ENCODE peak calls at places on chromosomes 3 and 15, in six cellular contexts. X is anterior cingulate cortex, R is A549, A is EH, B is lower leg skin, E is NCI-H774. O is an unnamed sample.

GRCh38 chr15:36362508-36362907 is 216.9 kb upstream of the CDIN1 start:
- DNase-seq in X (no peak), R (no peak), A (peak; percentile 79), B (no peak), E (no peak), O (no peak)

GRCh38 chr3:13133471-13133981 is 60.3 kb upstream of the IQSEC1 start:
- DNase-seq in X (no peak), R (no peak), A (no peak), B (no peak), E (no peak), O (no peak)

GRCh38 chr3:71102111-71103039 is 481.2 kb downstream of the FOXP1 start:
- DNase-seq in X (no peak), R (peak; percentile 71), A (peak; percentile 97), B (no peak), E (peak; percentile 6), O (peak; percentile 24)

GRCh38 chr15:32730677-32731654 is 13.2 kb downstream of the GREM1 start:
- DNase-seq in X (no peak), R (no peak), A (peak; percentile 68), B (no peak), E (peak; percentile 81), O (peak; percentile 46)

GRCh38 chr3:181327349-181327748 is 337.8 kb upstream of the DNAJC19 start:
- DNase-seq in X (no peak), R (no peak), A (no peak), B (no peak), E (no peak), O (no peak)

GRCh38 chr3:129313415-129313982 is 34.8 kb downstream of the HMCES start:
- DNase-seq in X (no peak), R (no peak), A (no peak), B (no peak), E (no peak), O (no peak)

GRCh38 chr3:69690-70089 is 126.9 kb upstream of the CHL1 start:
- DNase-seq in X (no peak), R (no peak), A (no peak), B (no peak), E (no peak), O (no peak)

GRCh38 chr3:68468695-68469375 is 463.5 kb downstream of the TAFA4 start:
- DNase-seq in X (no peak), R (no peak), A (no peak), B (no peak), E (no peak), O (no peak)

GRCh38 chr3:57949779-57950618 is 58.2 kb upstream of the FLNB start:
- DNase-seq in X (no peak), R (peak; percentile 56), A (peak; percentile 50), B (no peak), E (no peak), O (no peak)

GRCh38 chr3:137410028-137410427 is 354.1 kb upstream of the SOX14 start:
- DNase-seq in X (no peak), R (no peak), A (no peak), B (no peak), E (no peak), O (no peak)

GRCh38 chr3:195196266-195196665 is 74.7 kb downstream of the XXYLT1 start:
- DNase-seq in X (no peak), R (no peak), A (peak; percentile 69), B (no peak), E (no peak), O (no peak)

GRCh38 chr3:64972793-64973192 is 285.0 kb upstream of the ADAMTS9 start:
- DNase-seq in X (no peak), R (no peak), A (peak; percentile 4), B (no peak), E (no peak), O (no peak)

GRCh38 chr3:134373278-134373941 is 837 bp downstream of the AMOTL2 start:
- DNase-seq in X (peak; percentile 76), R (peak; percentile 74), A (peak; percentile 94), B (peak; percentile 85), E (peak; percentile 44), O (peak; percentile 74)

GRCh38 chr3:185959609-185960517 is 22.0 kb upstream of the TRA2B start:
- DNase-seq in X (no peak), R (peak; percentile 82), A (peak; percentile 83), B (peak; percentile 45), E (no peak), O (no peak)

GRCh38 chr3:121942116-121942786 is 48.0 kb downstream of the SLC15A2 start:
- DNase-seq in X (no peak), R (no peak), A (no peak), B (no peak), E (no peak), O (no peak)

GRCh38 chr15:30990451-30991300 is 752 bp downstream of the MTMR10 start:
- DNase-seq in X (no peak), R (no peak), A (peak; percentile 33), B (no peak), E (no peak), O (no peak)

GRCh38 chr15:58731756-58732535 is 17.6 kb downstream of the ADAM10 start:
- DNase-seq in X (no peak), R (peak; percentile 28), A (peak; percentile 81), B (peak; percentile 51), E (no peak), O (no peak)

GRCh38 chr3:133888739-133889340 is 6.8 kb downstream of the RAB6B start:
- DNase-seq in X (no peak), R (no peak), A (no peak), B (no peak), E (no peak), O (peak; percentile 4)

GRCh38 chr3:170470063-170471006 is 51.7 kb downstream of the CLDN11 start:
- DNase-seq in X (peak; percentile 33), R (peak; percentile 21), A (peak; percentile 60), B (no peak), E (peak; percentile 68), O (no peak)

GRCh38 chr3:64187065-64187959 is 38.0 kb downstream of the PRICKLE2 start:
- DNase-seq in X (peak; percentile 32), R (peak; percentile 88), A (peak; percentile 99), B (peak; percentile 58), E (no peak), O (peak; percentile 51)

GRCh38 chr3:97871206-97871605 is 49.4 kb downstream of the CRYBG3 start:
- DNase-seq in X (no peak), R (no peak), A (peak; percentile 34), B (no peak), E (no peak), O (no peak)

GRCh38 chr3:186286114-186286513 is 75.9 kb downstream of the DGKG start:
- DNase-seq in X (no peak), R (no peak), A (peak; percentile 67), B (no peak), E (no peak), O (no peak)

GRCh38 chr3:192207239-192207638 is 520.1 kb downstream of the FGF12 start:
- DNase-seq in X (no peak), R (no peak), A (no peak), B (no peak), E (no peak), O (no peak)

GRCh38 chr15:66981746-66982145 is 83.7 kb upstream of the SMAD3 start:
- DNase-seq in X (no peak), R (no peak), A (no peak), B (no peak), E (no peak), O (peak; percentile 1)

GRCh38 chr3:194738254-194739093 is 52.8 kb downstream of the FAM43A start:
- DNase-seq in X (peak; percentile 92), R (no peak), A (peak; percentile 73), B (no peak), E (no peak), O (no peak)

GRCh38 chr3:27138005-27138404 is 231.2 kb downstream of the NEK10 start:
- DNase-seq in X (no peak), R (no peak), A (no peak), B (no peak), E (no peak), O (no peak)

GRCh38 chr15:98760975-98761374 is 112.6 kb downstream of the IGF1R start:
- DNase-seq in X (no peak), R (no peak), A (no peak), B (no peak), E (no peak), O (no peak)

GRCh38 chr3:16373270-16373785 is 108.3 kb downstream of the OXNAD1 start:
- DNase-seq in X (no peak), R (no peak), A (no peak), B (no peak), E (no peak), O (no peak)

GRCh38 chr15:28264166-28264565 is 57.8 kb downstream of the HERC2 start:
- DNase-seq in X (no peak), R (no peak), A (no peak), B (no peak), E (no peak), O (no peak)

GRCh38 chr3:182837855-182838454 is 44.7 kb downstream of the ATP11B start:
- DNase-seq in X (no peak), R (peak; percentile 9), A (peak; percentile 31), B (no peak), E (no peak), O (no peak)

GRCh38 chr3:192445768-192446644 is 281.3 kb downstream of the FGF12 start:
- DNase-seq in X (peak; percentile 58), R (no peak), A (peak; percentile 6), B (no peak), E (peak; percentile 75), O (no peak)

GRCh38 chr3:69370156-69370944 is 15.5 kb downstream of the FRMD4B start:
- DNase-seq in X (peak; percentile 32), R (no peak), A (peak; percentile 25), B (peak; percentile 81), E (no peak), O (no peak)

GRCh38 chr3:46456118-46456517 is 8.6 kb downstream of the LTF start:
- DNase-seq in X (no peak), R (no peak), A (no peak), B (no peak), E (no peak), O (no peak)

GRCh38 chr3:53713626-53714025 is 132.6 kb downstream of the CHDH start:
- DNase-seq in X (no peak), R (no peak), A (no peak), B (no peak), E (no peak), O (no peak)

GRCh38 chr15:100060276-100060926 is 281.4 kb downstream of the ADAMTS17 start:
- DNase-seq in X (peak; percentile 20), R (no peak), A (no peak), B (no peak), E (no peak), O (no peak)

GRCh38 chr3:50351318-50351687 is 641 bp downstream of the CYB561D2 start:
- DNase-seq in X (no peak), R (no peak), A (no peak), B (no peak), E (no peak), O (no peak)

GRCh38 chr3:177104299-177104992 is 92.8 kb downstream of the TBL1XR1 start:
- DNase-seq in X (no peak), R (no peak), A (no peak), B (no peak), E (no peak), O (no peak)

GRCh38 chr3:133853063-133853924 is 42.4 kb downstream of the RAB6B start:
- DNase-seq in X (no peak), R (no peak), A (no peak), B (no peak), E (no peak), O (no peak)